ENCODE peak calls at places on chromosome 19, in four cellular contexts. I is stimulated activated CD4-positive, alpha-beta T cell treated with anti-CD3 and anti-CD28 coated beads, TNF-alpha, amount 100 ng/mL, for 4 hours; L is small intestine; G is activated naive CD4-positive, alpha-beta T cell. F is an unnamed sample.

GRCh38 chr19:12867120-12868099 is 13.8 kb downstream of the DNASE2 start:
- DNase-seq in I (peak; percentile 34), L (peak; percentile 40), G (peak; percentile 55), F (peak; percentile 59)

GRCh38 chr19:13729859-13730258 is 34.5 kb upstream of the MRI1 start:
- DNase-seq in I (no peak), L (no peak), G (no peak), F (no peak)

GRCh38 chr19:46515879-46516350 is 20.2 kb upstream of the PNMA8B start:
- DNase-seq in L (no peak), G (peak; percentile 14), I (no peak), F (no peak)

GRCh38 chr19:42140125-42140754 is 8.0 kb upstream of the POU2F2 start:
- DNase-seq in L (peak; percentile 24), G (no peak), I (no peak), F (no peak)

GRCh38 chr19:6216996-6217751 is 62.6 kb downstream of the MLLT1 start:
- DNase-seq in G (no peak), L (no peak), I (no peak), F (no peak)

GRCh38 chr19:10899171-10899653 is 27.9 kb downstream of the CARM1 start:
- DNase-seq in L (peak; percentile 94), I (no peak), G (no peak), F (no peak)

GRCh38 chr19:23377276-23377675 is 18.0 kb downstream of the ZNF91 start:
- DNase-seq in L (no peak), G (no peak), I (no peak), F (no peak)

GRCh38 chr19:8224394-8225145 is 15.4 kb downstream of the CERS4 start:
- DNase-seq in L (no peak), I (no peak), G (no peak), F (no peak)

GRCh38 chr19:19662866-19663291 is 597 bp downstream of the ATP13A1 start:
- DNase-seq in G (no peak), L (peak; percentile 11), I (no peak), F (no peak)

GRCh38 chr19:41311072-41311471 is 1.1 kb downstream of the CCDC97 start:
- DNase-seq in L (no peak), I (no peak), G (no peak), F (no peak)

GRCh38 chr19:17872251-17873001 is 681 bp downstream of the SLC5A5 start:
- DNase-seq in I (peak; percentile 34), G (no peak), L (no peak), F (no peak)

GRCh38 chr19:54331626-54332025 is 7.3 kb downstream of the LILRA4 start:
- DNase-seq in L (no peak), I (no peak), G (no peak), F (no peak)

GRCh38 chr19:36113895-36114762 is 546 bp downstream of the POLR2I start:
- DNase-seq in I (no peak), L (peak; percentile 33), G (no peak), F (no peak)

GRCh38 chr19:52946322-52947310 is 16.1 kb downstream of the ZNF816 start:
- DNase-seq in L (no peak), G (no peak), I (no peak), F (no peak)

GRCh38 chr19:4713384-4713951 is 10.2 kb downstream of the DPP9 start:
- DNase-seq in I (no peak), L (peak; percentile 86), G (no peak), F (no peak)